ENCODE peak calls at places on chromosomes 3 and 15, in eight cellular contexts. M is Caco-2; Z is GM23338; B is heart right ventricle; L is Panc1; P is CD4-positive, CD25-positive, alpha-beta regulatory T cell; W is Peyer's patch; V is heart left ventricle. H is an unnamed sample.

GRCh38 chr3:4583441-4583840 is 90.3 kb downstream of the ITPR1 start:
- DNase-seq in M (no peak), Z (peak; percentile 18), B (no peak), L (no peak), P (no peak), W (no peak), V (peak; percentile 29), H (no peak)

GRCh38 chr15:75067123-75067854 is 43.9 kb downstream of the PPCDC start:
- DNase-seq in M (no peak), Z (no peak), B (no peak), L (peak; percentile 30), P (peak; percentile 42), W (peak; percentile 29), V (no peak), H (no peak)

GRCh38 chr15:90618330-90619136 is 88.8 kb downstream of the CRTC3 start:
- DNase-seq in M (no peak), Z (no peak), B (no peak), L (no peak), P (no peak), W (no peak), V (no peak), H (no peak)

GRCh38 chr3:159964166-159964973 is 24.3 kb upstream of the IL12A start:
- DNase-seq in M (no peak), Z (no peak), B (no peak), L (peak; percentile 59), P (no peak), W (no peak), V (no peak), H (no peak)

GRCh38 chr15:88469321-88469720 is 1.8 kb downstream of the MRPS11 start:
- DNase-seq in M (no peak), Z (no peak), B (no peak), L (no peak), P (no peak), W (no peak), V (no peak), H (no peak)

GRCh38 chr3:147799601-147800000 is 390.4 kb downstream of the ZIC1 start:
- DNase-seq in M (no peak), Z (no peak), B (no peak), L (no peak), P (no peak), W (no peak), V (no peak), H (no peak)

GRCh38 chr3:71160800-71161546 is 422.6 kb downstream of the FOXP1 start:
- DNase-seq in M (no peak), Z (no peak), B (no peak), L (no peak), P (no peak), W (no peak), V (no peak), H (no peak)

GRCh38 chr3:148044141-148044540 is 635.0 kb downstream of the ZIC1 start:
- DNase-seq in M (no peak), Z (no peak), B (no peak), L (no peak), P (no peak), W (no peak), V (no peak), H (no peak)

GRCh38 chr15:65414841-65415621 is 7.7 kb downstream of the IGDCC4 start:
- DNase-seq in M (peak; percentile 27), Z (peak; percentile 97), B (peak; percentile 37), L (no peak), P (no peak), W (no peak), V (no peak), H (peak; percentile 95)

GRCh38 chr3:149197669-149198068 is 24.0 kb downstream of the CP start:
- DNase-seq in M (no peak), Z (peak; percentile 55), B (no peak), L (no peak), P (no peak), W (no peak), V (no peak), H (peak; percentile 56)

GRCh38 chr3:45056608-45057301 is 30.7 kb downstream of the CLEC3B start:
- DNase-seq in M (no peak), Z (peak; percentile 68), B (no peak), L (no peak), P (no peak), W (no peak), V (no peak), H (no peak)

GRCh38 chr3:187567741-187568140 is 102.5 kb downstream of the SST start:
- DNase-seq in M (peak; percentile 35), Z (peak; percentile 62), B (no peak), L (no peak), P (no peak), W (no peak), V (no peak), H (no peak)

GRCh38 chr15:40539030-40539429 is 25.8 kb downstream of the CCDC32 start:
- DNase-seq in M (no peak), Z (peak; percentile 35), B (no peak), L (no peak), P (no peak), W (no peak), V (no peak), H (peak; percentile 37)

GRCh38 chr3:42078686-42079085 is 12.5 kb upstream of the TRAK1 start:
- DNase-seq in M (no peak), Z (peak; percentile 78), B (no peak), L (no peak), P (no peak), W (no peak), V (no peak), H (no peak)

GRCh38 chr15:56244237-56244810 is 645 bp upstream of the RFX7 start:
- DNase-seq in M (peak; percentile 34), Z (peak; percentile 93), B (peak; percentile 17), L (no peak), P (no peak), W (peak; percentile 48), V (peak; percentile 54), H (peak; percentile 80)

GRCh38 chr15:66433726-66434125 is 47.0 kb downstream of the MAP2K1 start:
- DNase-seq in M (no peak), Z (no peak), B (no peak), L (no peak), P (no peak), W (no peak), V (no peak), H (no peak)

GRCh38 chr3:133694288-133695268 is 32.8 kb upstream of the TOPBP1 start:
- DNase-seq in M (no peak), Z (no peak), B (no peak), L (no peak), P (no peak), W (no peak), V (no peak), H (no peak)

GRCh38 chr15:68424754-68425390 is 7.1 kb downstream of the ITGA11 start:
- DNase-seq in M (no peak), Z (no peak), B (no peak), L (no peak), P (no peak), W (no peak), V (no peak), H (no peak)

GRCh38 chr3:197171481-197172067 is 126.8 kb downstream of the DLG1 start:
- DNase-seq in M (no peak), Z (no peak), B (no peak), L (no peak), P (no peak), W (no peak), V (no peak), H (no peak)

DNA sequence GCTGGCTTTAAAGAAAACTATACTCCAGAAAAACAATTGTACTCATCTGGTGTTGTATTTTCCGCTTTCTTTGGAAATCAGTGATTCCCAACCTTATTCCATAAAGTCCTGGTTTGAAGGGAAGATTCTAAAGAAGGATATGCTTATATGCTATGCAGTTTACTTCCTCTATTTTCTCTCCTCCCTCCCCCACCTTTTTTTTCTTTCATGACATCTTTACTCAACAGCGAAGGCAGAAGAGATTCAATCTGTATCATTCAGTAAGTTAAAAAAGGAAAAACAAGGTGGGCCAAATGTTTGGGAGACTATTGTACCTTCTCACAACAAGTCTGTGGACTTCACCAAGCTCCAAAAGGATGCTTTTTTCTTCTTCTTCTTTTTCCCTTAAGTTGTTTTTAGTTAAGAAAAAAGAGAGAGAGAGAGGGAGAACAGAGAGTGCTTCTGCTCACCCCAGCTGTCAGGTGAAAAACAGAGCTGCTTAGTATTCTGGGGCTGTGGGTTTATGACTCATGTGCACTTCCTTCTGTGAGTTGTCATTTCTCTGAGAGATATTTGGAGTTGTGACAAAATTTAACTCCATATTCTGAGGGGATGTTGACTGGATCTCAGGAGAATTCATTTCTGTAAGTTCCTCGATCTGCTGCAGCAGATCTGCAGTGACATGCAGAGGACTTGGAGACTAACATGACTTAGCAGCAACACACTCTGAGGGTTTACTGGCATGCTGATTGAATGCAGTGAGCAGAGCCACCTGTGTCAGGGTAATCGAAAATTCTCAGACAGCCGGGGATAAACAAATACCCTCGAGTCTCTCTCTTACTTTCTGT is 70.7 kb downstream of the SSR3 start:
- DNase-seq in M (no peak), Z (no peak), B (no peak), L (no peak), P (peak; percentile 70), W (peak; percentile 62), V (no peak), H (no peak)
- H3K4me3 ChIP-seq in M (no peak overlapping the region), Z (no peak overlapping the region), B (no peak overlapping the region), L (no peak overlapping the region), P (peak overlapping the region; percentile 93), W (no peak overlapping the region), V (no peak overlapping the region), H (no peak overlapping the region)

DNA sequence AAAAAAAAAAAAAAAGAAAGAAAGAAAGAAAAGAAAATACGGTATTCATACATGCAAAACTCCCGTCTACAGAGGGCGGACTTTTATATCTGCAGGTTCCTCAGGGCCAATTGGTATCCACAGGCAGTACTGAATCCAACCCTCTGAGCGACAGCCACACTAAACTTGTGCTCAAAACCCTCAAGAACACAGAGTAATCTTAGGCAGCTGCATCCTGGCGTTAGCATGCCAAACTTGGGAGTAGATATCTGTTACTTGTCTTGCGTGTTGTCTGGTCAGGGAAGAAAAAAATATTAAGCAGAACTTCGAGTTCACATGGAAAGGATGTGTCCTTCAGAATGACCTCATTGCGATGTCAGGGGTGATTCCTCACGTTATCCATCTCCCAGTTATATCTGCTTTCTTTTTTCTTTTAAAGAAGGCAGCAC is 12.8 kb downstream of the SNAP23 start:
- DNase-seq in M (no peak), Z (peak; percentile 17), B (no peak), L (no peak), P (no peak), W (no peak), V (no peak), H (no peak)
- H3K4me1 ChIP-seq in M (peaks cover 6% of the 10 kb centered on the region), Z (no peaks in the 10 kb centered on the region), B (peaks cover 24% of the 10 kb centered on the region), L (no peaks in the 10 kb centered on the region), P (no peaks in the 10 kb centered on the region), W (peaks cover 16% of the 10 kb centered on the region), V (peaks cover 17% of the 10 kb centered on the region), H (no peaks in the 10 kb centered on the region)

DNA sequence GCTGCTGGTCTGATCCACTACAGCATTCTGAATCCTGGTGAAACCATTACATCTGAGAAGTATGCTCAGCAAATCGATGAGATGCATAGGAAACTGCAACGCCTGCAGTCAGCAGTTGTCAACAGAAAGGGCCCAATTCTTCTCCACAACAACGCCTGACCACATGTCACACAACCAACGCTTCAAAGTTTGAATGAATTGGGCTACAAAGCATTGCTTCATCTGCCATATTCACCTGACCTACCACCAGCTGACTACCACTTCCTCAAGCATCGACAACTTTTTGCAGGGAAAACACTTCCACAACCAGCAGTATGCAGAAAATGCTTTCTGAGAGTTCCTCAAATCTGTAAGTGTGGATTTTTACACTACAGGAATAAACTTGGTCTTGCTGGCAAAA is 54.7 kb upstream of the C2CD4B start:
- DNase-seq in M (no peak), Z (no peak), B (no peak), L (no peak), P (no peak), W (no peak), V (no peak), H (no peak)
- H3K36me3 ChIP-seq in M (no peaks in the 10 kb centered on the region), Z (peaks cover 11% of the 10 kb centered on the region), B (no peaks in the 10 kb centered on the region), L (no peaks in the 10 kb centered on the region), P (no peaks in the 10 kb centered on the region), W (no peaks in the 10 kb centered on the region), V (no peaks in the 10 kb centered on the region), H (no peaks in the 10 kb centered on the region)

GRCh38 chr3:55482496-55483195 is 4.5 kb downstream of the WNT5A start:
- DNase-seq in M (no peak), Z (peak; percentile 85), B (no peak), L (no peak), P (no peak), W (no peak), V (no peak), H (peak; percentile 60)
- H3K4me3 ChIP-seq in M (no peak overlapping the region), Z (peak overlapping the region; percentile 93), B (no peak overlapping the region), L (no peak overlapping the region), P (no peak overlapping the region), W (peak overlapping the region; percentile 33), V (peak overlapping the region; percentile 45), H (peak overlapping the region; percentile 74)